ENCODE peak calls at places on chromosomes 5 and 9, in six cellular contexts. E is foreskin fibroblast, P is ovary, J is psoas muscle, I is A549, K is suprapubic skin. L is an unnamed sample.

GRCh38 chr9:99931155-99931840 is 24.8 kb downstream of the STX17 start:
- DNase-seq in E (peak; percentile 6), P (no peak), J (no peak), I (no peak), K (no peak), L (no peak)

GRCh38 chr9:131892890-131893289 is 153.0 kb upstream of the RAPGEF1 start:
- DNase-seq in E (no peak), P (no peak), J (no peak), I (no peak), K (no peak), L (no peak)

GRCh38 chr9:31700252-31701045 is 684.0 kb upstream of the ACO1 start:
- DNase-seq in E (peak; percentile 6), P (no peak), J (no peak), I (no peak), K (no peak), L (no peak)

GRCh38 chr5:157290156-157290980 is 24.4 kb downstream of the CYFIP2 start:
- DNase-seq in E (peak; percentile 73), P (no peak), J (no peak), I (peak; percentile 56), K (no peak), L (no peak)

GRCh38 chr5:14406554-14406849 is 175.1 kb upstream of the OTULINL start:
- DNase-seq in E (peak; percentile 69), P (peak; percentile 30), J (no peak), I (no peak), K (no peak), L (peak; percentile 79)

GRCh38 chr5:100841358-100842076 is 61.6 kb downstream of the ST8SIA4 start:
- DNase-seq in E (no peak), P (no peak), J (no peak), I (peak; percentile 25), K (no peak), L (no peak)

GRCh38 chr5:107254902-107255234 is 415.9 kb downstream of the EFNA5 start:
- DNase-seq in E (no peak), P (no peak), J (no peak), I (no peak), K (no peak), L (no peak)

GRCh38 chr5:74919487-74919886 is 53.3 kb upstream of the FAM169A start:
- DNase-seq in E (peak; percentile 79), P (no peak), J (no peak), I (peak; percentile 65), K (no peak), L (no peak)

DNA sequence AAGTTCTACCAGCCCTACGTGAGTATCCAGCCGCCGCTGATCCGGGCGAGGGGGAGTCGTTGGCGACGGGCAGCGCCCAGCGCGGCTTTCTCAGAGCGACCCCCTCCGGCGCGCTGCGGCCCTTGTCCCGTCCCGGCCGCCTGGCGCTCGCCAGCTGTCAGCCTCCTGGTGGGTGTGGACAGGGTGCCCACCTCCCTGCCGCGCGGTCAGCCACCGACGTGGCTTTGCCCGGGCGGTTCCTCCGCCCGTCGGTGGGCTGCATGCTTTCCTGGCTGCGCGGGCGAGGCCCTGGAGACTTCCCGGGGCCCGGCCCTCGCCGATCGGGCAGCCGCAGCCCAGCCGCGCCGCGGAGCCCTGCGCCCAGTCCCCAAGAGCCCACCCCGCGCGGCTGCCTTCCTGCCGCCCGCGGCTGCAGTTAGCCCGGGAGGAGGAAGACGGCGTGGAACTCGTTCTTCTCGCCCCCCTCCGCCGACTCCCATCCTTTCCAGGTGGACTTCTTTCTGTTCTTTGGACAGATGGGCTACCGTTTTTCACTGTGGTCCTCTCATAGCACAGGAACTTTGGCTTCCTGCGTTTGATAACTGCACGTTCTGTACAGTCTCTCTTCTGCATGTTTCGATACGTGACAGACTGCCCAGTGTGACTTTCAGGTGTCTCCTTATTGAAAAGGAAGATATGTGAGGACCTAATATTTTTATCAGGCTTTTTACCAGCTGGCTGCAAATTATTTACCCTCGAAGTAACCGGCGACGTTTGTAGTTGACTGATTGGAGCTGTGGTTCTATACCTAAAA is 550 bp downstream of the AP3S1 start:
- DNase-seq in E (peak; percentile 77), P (no peak), J (no peak), I (peak; percentile 79), K (no peak), L (no peak)
- TF ChIP-seq CTCF in E (peak; percentile 4), P (no peak), J (peak; percentile 24), I (peak; percentile 28), K (peak; percentile 20), L (no peak)

GRCh38 chr9:123738664-123739063 is 191.3 kb downstream of the DENND1A start:
- DNase-seq in E (no peak), P (no peak), J (no peak), I (no peak), K (no peak), L (no peak)

GRCh38 chr9:123739387-123739786 is 190.5 kb downstream of the DENND1A start:
- DNase-seq in E (no peak), P (no peak), J (no peak), I (no peak), K (no peak), L (no peak)

GRCh38 chr9:123741214-123741613 is 188.7 kb downstream of the DENND1A start:
- DNase-seq in E (no peak), P (no peak), J (no peak), I (no peak), K (no peak), L (no peak)

GRCh38 chr9:123739902-123740301 is 190.0 kb downstream of the DENND1A start:
- DNase-seq in E (no peak), P (no peak), J (no peak), I (no peak), K (no peak), L (no peak)

DNA sequence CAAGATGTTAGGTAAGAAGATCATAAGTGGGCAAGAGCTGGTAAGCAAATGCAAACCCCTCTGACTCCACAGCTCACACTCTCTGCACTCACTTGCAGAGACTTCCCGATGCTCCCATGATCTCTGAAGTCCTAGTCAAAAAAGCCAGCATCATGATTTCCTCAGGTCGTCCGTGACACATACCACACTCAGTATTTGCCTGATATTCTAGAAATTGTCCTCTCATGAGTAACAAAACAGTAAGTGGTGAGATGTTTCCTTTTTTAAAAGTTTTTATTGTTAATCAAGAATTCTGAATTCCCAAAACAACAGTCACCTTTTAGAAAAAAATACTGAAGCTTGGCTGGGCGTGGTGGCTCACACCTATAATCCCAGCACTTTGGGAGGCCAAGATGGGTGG is 194.6 kb downstream of the DENND1A start:
- DNase-seq in E (no peak), P (no peak), J (no peak), I (no peak), K (no peak), L (no peak)
- H3K4me3 ChIP-seq in E (no peak overlapping the region), P (no peak overlapping the region), J (no peak overlapping the region), I (no peak overlapping the region), K (no peak overlapping the region), L (no peak overlapping the region)

GRCh38 chr9:130862217-130862616 is 27.2 kb downstream of the ABL1 start:
- DNase-seq in E (no peak), P (no peak), J (no peak), I (no peak), K (peak; percentile 58), L (no peak)

GRCh38 chr9:130861372-130862180 is 26.5 kb downstream of the ABL1 start:
- DNase-seq in E (no peak), P (no peak), J (no peak), I (no peak), K (peak; percentile 20), L (no peak)

GRCh38 chr9:130858734-130859705 is 24.0 kb downstream of the ABL1 start:
- DNase-seq in E (no peak), P (no peak), J (peak; percentile 34), I (no peak), K (peak; percentile 72), L (no peak)

GRCh38 chr9:130862747-130863146 is 27.7 kb downstream of the ABL1 start:
- DNase-seq in E (no peak), P (no peak), J (no peak), I (no peak), K (no peak), L (no peak)

DNA sequence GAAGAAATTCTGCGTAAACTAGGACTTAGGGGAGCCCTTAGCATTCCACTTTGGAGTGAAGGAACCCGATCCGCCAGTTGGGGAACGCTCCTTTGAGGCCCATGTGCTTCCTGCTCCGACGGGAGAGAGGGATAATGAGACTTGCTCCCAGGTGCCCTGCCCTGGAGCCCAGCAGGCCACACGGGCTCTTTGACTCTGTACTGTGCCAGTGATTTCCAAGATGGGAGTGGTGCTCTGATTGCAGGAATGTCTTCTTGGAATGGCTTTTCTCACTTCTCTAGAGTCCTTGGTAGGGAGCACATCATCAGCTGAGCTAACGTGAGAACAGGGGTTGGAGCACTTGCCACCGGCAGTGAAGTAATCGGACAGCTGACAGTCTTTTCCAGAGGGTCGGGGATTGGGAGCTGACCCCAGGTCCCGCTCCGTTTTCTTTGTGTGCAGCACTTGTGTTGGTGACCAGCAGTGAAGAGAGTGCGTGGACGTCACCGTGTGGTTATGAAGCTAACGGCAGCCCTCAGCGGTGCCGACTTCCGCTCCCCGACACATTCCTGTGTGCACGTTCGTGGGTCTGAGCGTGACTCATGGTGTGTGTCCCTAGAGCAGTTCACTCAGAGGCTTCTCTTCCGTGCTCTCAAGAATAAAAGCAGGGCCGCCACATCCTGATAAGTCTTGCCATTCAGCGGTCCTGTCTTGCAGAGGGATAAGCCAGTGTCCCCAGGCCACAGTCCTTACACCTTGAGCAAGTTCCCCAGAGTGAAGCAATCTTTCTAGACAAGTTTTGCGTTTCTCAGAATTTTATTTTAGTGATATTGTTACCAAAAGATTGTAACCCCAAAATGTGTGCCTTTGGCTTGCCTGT is 25.6 kb downstream of the ABL1 start:
- DNase-seq in E (peak; percentile 97), P (peak; percentile 82), J (peak; percentile 85), I (peak; percentile 39), K (peak; percentile 91), L (peak; percentile 96)
- TF ChIP-seq CTCF in E (peak; percentile 39), P (no peak), J (peak; percentile 26), I (no peak), K (peak; percentile 19), L (peak; percentile 29)

GRCh38 chr5:57249251-57249874 is 75.5 kb downstream of the GPBP1 start:
- DNase-seq in E (no peak), P (no peak), J (no peak), I (no peak), K (no peak), L (no peak)

GRCh38 chr5:57246426-57246825 is 72.6 kb downstream of the GPBP1 start:
- DNase-seq in E (no peak), P (no peak), J (no peak), I (no peak), K (no peak), L (no peak)

GRCh38 chr5:57244331-57244730 is 70.5 kb downstream of the GPBP1 start:
- DNase-seq in E (no peak), P (no peak), J (no peak), I (no peak), K (no peak), L (no peak)

GRCh38 chr5:57247765-57248164 is 73.9 kb downstream of the GPBP1 start:
- DNase-seq in E (no peak), P (no peak), J (no peak), I (no peak), K (no peak), L (no peak)

DNA sequence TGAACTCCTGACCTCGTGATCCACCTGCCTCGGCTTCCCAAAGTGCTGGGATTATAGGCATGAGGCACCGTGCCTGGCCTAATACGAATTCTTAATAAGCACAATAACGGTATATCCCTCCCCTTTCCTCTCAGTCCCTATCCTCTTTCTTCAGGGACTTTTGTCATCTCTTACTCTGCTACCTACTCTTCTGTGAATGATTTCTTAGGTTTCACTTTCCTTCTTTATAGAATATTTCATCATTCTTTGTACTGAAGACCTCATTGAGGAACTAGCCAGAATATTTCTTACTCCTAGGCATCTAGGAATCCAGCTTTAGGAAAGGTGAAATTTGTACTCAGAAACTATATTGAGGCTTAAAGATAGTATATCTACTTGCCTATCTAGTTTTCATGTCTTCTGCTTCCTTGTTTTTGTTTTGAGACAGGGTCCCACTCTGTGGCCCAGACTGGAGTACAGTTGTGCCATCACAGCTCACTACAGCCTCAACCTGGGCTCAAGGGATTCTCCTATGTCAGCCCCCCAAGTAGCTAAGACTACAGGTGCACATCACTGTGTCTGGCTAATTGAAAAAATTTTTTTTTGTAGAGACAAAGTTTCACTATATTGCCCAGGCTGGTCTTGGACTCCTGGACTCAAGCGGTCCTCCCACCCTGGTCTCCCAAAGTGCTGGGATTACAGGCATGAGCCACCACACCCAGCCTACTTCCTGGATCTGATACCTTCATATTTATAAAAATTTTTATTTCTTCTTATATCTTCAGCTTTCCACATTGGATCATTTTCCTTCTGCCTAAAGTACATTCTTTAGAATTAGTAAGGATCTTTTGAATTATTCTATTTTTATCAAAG is 69.7 kb downstream of the GPBP1 start:
- DNase-seq in E (no peak), P (no peak), J (no peak), I (no peak), K (no peak), L (no peak)
- H3K4me3 ChIP-seq in E (no peak overlapping the region), P (no peak overlapping the region), J (no peak overlapping the region), I (no peak overlapping the region), K (no peak overlapping the region), L (no peak overlapping the region)